ENCODE peak calls at places on chromosome 18, in ten cellular contexts. V is fibroblast of lung; J is heart left ventricle; Z is cardiac fibroblast; H is cardiac muscle cell; P is effector memory CD4-positive, alpha-beta T cell; G is pancreas; O is aorta; U is neural progenitor cell; E is PC-9. I is an unnamed sample.

GRCh38 chr18:7370375-7370774 is 139.5 kb downstream of the LRRC30 start:
- DNase-seq in V (no peak), J (peak), Z (peak), H (peak), P (no peak), G (no peak), O (no peak), U (no peak), E (no peak), I (no peak)

GRCh38 chr18:7901657-7902056 is 334.5 kb downstream of the PTPRM start:
- DNase-seq in V (peak), J (no peak), Z (no peak), H (no peak), P (no peak), G (no peak), O (no peak), U (no peak), E (no peak), I (no peak)

GRCh38 chr18:47050468-47050867 is 15.0 kb upstream of the ELOA2 start:
- DNase-seq in V (peak), J (no peak), Z (peak), H (peak), P (no peak), G (no peak), O (no peak), U (peak), E (peak), I (peak)

GRCh38 chr18:4603955-4604354 is 148.8 kb upstream of the DLGAP1 start:
- DNase-seq in V (no peak), J (no peak), Z (no peak), H (no peak), P (no peak), G (no peak), O (no peak), U (peak), E (no peak), I (no peak)

GRCh38 chr18:37385846-37386435 is 179.7 kb downstream of the CELF4 start:
- DNase-seq in V (peak), J (no peak), Z (peak), H (peak), P (no peak), G (no peak), O (no peak), U (peak), E (no peak), I (peak)

GRCh38 chr18:59265246-59266018 is 7.8 kb downstream of the RAX start:
- DNase-seq in V (no peak), J (no peak), Z (no peak), H (peak), P (no peak), G (no peak), O (no peak), U (peak), E (no peak), I (no peak)

GRCh38 chr18:55488473-55488872 is 99.5 kb downstream of the TCF4 start:
- DNase-seq in V (no peak), J (no peak), Z (no peak), H (no peak), P (no peak), G (no peak), O (no peak), U (peak), E (no peak), I (no peak)

GRCh38 chr18:73296686-73297085 is 428.9 kb upstream of the NETO1 start:
- DNase-seq in V (no peak), J (no peak), Z (no peak), H (no peak), P (no peak), G (no peak), O (no peak), U (no peak), E (peak), I (peak)

GRCh38 chr18:56747032-56747658 is 96.0 kb downstream of the WDR7 start:
- DNase-seq in V (no peak), J (no peak), Z (no peak), H (no peak), P (no peak), G (no peak), O (no peak), U (no peak), E (no peak), I (no peak)

GRCh38 chr18:12306752-12307151 is 1.3 kb upstream of the TUBB6 start:
- DNase-seq in V (no peak), J (no peak), Z (no peak), H (no peak), P (no peak), G (no peak), O (no peak), U (no peak), E (no peak), I (no peak)

GRCh38 chr18:46720092-46720491 is 36.8 kb downstream of the ST8SIA5 start:
- DNase-seq in V (no peak), J (no peak), Z (no peak), H (no peak), P (no peak), G (no peak), O (no peak), U (no peak), E (no peak), I (no peak)

GRCh38 chr18:10259934-10260333 is 194.5 kb upstream of the APCDD1 start:
- DNase-seq in V (peak), J (no peak), Z (no peak), H (no peak), P (no peak), G (no peak), O (no peak), U (no peak), E (no peak), I (no peak)

GRCh38 chr18:13629841-13630747 is 96.3 kb downstream of the FAM210A start:
- DNase-seq in V (peak), J (peak), Z (peak), H (peak), P (no peak), G (no peak), O (no peak), U (peak), E (peak), I (no peak)

GRCh38 chr18:60047556-60047955 is 147.8 kb downstream of the PMAIP1 start:
- DNase-seq in V (no peak), J (no peak), Z (no peak), H (no peak), P (no peak), G (no peak), O (no peak), U (no peak), E (no peak), I (no peak)

GRCh38 chr18:3525870-3526420 is 76.0 kb downstream of the TGIF1 start:
- DNase-seq in V (no peak), J (no peak), Z (no peak), H (peak), P (peak), G (no peak), O (no peak), U (no peak), E (no peak), I (no peak)

GRCh38 chr18:43680096-43680495 is 402.8 kb upstream of the SYT4 start:
- DNase-seq in V (peak), J (no peak), Z (no peak), H (no peak), P (no peak), G (no peak), O (no peak), U (no peak), E (no peak), I (no peak)

GRCh38 chr18:11719050-11719449 is 30.0 kb downstream of the GNAL start:
- DNase-seq in V (no peak), J (no peak), Z (no peak), H (no peak), P (no peak), G (no peak), O (no peak), U (no peak), E (no peak), I (no peak)

GRCh38 chr18:47560693-47561092 is 309.2 kb upstream of the SKOR2 start:
- DNase-seq in V (no peak), J (no peak), Z (no peak), H (no peak), P (no peak), G (no peak), O (no peak), U (peak), E (no peak), I (no peak)

GRCh38 chr18:23998811-23999210 is 15.7 kb upstream of the TTC39C start:
- DNase-seq in V (no peak), J (no peak), Z (no peak), H (no peak), P (no peak), G (no peak), O (no peak), U (no peak), E (peak), I (peak)

GRCh38 chr18:42534313-42534712 is 579.3 kb downstream of the PIK3C3 start:
- DNase-seq in V (no peak), J (no peak), Z (no peak), H (no peak), P (no peak), G (no peak), O (no peak), U (no peak), E (no peak), I (no peak)

GRCh38 chr18:68560128-68560527 is 154.8 kb downstream of the TMX3 start:
- DNase-seq in V (no peak), J (no peak), Z (no peak), H (no peak), P (no peak), G (no peak), O (no peak), U (no peak), E (no peak), I (no peak)

GRCh38 chr18:26225022-26225693 is 1.1 kb upstream of the TAF4B start:
- DNase-seq in V (no peak), J (no peak), Z (no peak), H (no peak), P (no peak), G (no peak), O (no peak), U (peak), E (no peak), I (no peak)

GRCh38 chr18:77067315-77068061 is 65.1 kb downstream of the MBP start:
- DNase-seq in V (peak), J (peak), Z (peak), H (peak), P (peak), G (no peak), O (peak), U (no peak), E (peak), I (no peak)

GRCh38 chr18:21904856-21905255 is 164.3 kb downstream of the MIB1 start:
- DNase-seq in V (no peak), J (no peak), Z (no peak), H (peak), P (no peak), G (no peak), O (no peak), U (no peak), E (no peak), I (peak)

GRCh38 chr18:32287249-32287648 is 97.4 kb downstream of the MEP1B start:
- DNase-seq in V (no peak), J (no peak), Z (no peak), H (no peak), P (no peak), G (no peak), O (peak), U (no peak), E (no peak), I (no peak)

GRCh38 chr18:73842795-73843394 is 304.7 kb downstream of the FBXO15 start:
- DNase-seq in V (peak), J (no peak), Z (peak), H (peak), P (no peak), G (no peak), O (no peak), U (peak), E (peak), I (peak)

GRCh38 chr18:10398571-10398970 is 55.9 kb upstream of the APCDD1 start:
- DNase-seq in V (no peak), J (no peak), Z (no peak), H (no peak), P (no peak), G (no peak), O (no peak), U (no peak), E (no peak), I (peak)

GRCh38 chr18:78683191-78684010 is 296.2 kb upstream of the SALL3 start:
- DNase-seq in V (no peak), J (no peak), Z (no peak), H (no peak), P (no peak), G (no peak), O (no peak), U (no peak), E (no peak), I (no peak)

GRCh38 chr18:7982216-7982615 is 415.1 kb downstream of the PTPRM start:
- DNase-seq in V (no peak), J (no peak), Z (no peak), H (no peak), P (no peak), G (no peak), O (no peak), U (no peak), E (no peak), I (no peak)

GRCh38 chr18:42114310-42114943 is 159.4 kb downstream of the PIK3C3 start:
- DNase-seq in V (peak), J (peak), Z (peak), H (peak), P (no peak), G (peak), O (peak), U (peak), E (peak), I (peak)

DNA sequence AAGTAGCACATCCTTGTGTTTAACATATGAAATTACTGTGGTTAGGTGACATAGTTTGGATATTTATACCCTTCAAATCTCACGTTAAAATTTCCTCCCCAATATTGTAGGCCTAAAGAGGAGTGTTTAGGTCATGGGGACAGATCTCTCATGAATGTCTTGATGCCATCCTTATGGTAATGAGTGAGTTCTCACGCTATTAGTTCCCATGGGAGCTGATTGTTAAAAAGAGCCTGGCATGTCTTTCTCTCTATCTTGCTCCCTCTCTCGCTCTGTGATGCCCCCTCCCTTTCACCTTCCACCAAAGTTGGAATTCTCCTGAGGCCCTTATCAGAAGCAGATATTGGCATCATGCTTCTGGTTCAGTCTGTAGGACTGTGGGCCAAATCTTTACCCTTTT is 660.1 kb downstream of the ADCYAP1 start:
- DNase-seq in V (no peak), J (no peak), Z (no peak), H (no peak), P (no peak), G (no peak), O (no peak), U (no peak), E (no peak), I (no peak)
- H3K4me3 ChIP-seq in V (no peak), J (no peak), Z (no peak), H (no peak), P (no peak), G (no peak), O (no peak), U (no peak), E (no peak), I (no peak)

GRCh38 chr18:48977914-48978313 is 27.1 kb upstream of the SMAD7 start:
- DNase-seq in V (no peak), J (no peak), Z (no peak), H (no peak), P (no peak), G (no peak), O (peak), U (no peak), E (no peak), I (no peak)

GRCh38 chr18:48975817-48976649 is 25.3 kb upstream of the SMAD7 start:
- DNase-seq in V (peak), J (peak), Z (peak), H (peak), P (peak), G (peak), O (peak), U (peak), E (peak), I (no peak)

GRCh38 chr18:48982269-48982668 is 31.5 kb upstream of the SMAD7 start:
- DNase-seq in V (no peak), J (no peak), Z (no peak), H (no peak), P (no peak), G (no peak), O (no peak), U (no peak), E (no peak), I (no peak)

GRCh38 chr18:48983793-48984437 is 33.1 kb upstream of the SMAD7 start:
- DNase-seq in V (no peak), J (peak), Z (no peak), H (peak), P (no peak), G (no peak), O (no peak), U (no peak), E (no peak), I (no peak)

GRCh38 chr18:48979944-48980890 is 29.5 kb upstream of the SMAD7 start:
- DNase-seq in V (no peak), J (no peak), Z (no peak), H (peak), P (no peak), G (no peak), O (no peak), U (no peak), E (no peak), I (no peak)
- H3K4me3 ChIP-seq in V (no peak), J (no peak), Z (no peak), H (no peak), P (no peak), G (no peak), O (no peak), U (no peak), E (no peak), I (no peak)

DNA sequence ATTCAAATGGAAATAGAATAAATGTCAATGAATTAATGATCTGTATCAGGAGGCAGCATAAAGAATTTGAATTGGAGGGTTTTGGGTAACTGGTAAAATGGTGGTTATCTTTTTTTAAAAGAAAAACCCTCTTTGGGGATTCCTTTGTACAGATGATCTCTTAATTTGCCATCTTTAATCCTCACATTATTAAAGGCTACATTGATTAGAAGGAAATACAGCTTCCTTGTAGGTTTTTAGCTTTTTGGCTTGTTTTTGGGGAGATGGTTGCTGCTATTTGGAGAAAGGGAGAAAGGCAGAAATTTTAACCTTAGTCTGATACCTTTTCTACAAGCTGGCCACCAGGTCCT is 600 bp upstream of the MAPRE2 start:
- DNase-seq in V (no peak), J (no peak), Z (no peak), H (no peak), P (no peak), G (no peak), O (no peak), U (no peak), E (no peak), I (no peak)
- H3K4me3 ChIP-seq in V (peak), J (no peak), Z (no peak), H (peak), P (peak), G (peak), O (peak), U (peak), E (peak), I (peak)

GRCh38 chr18:62987859-62988258 is 272.5 kb downstream of the PHLPP1 start:
- DNase-seq in V (no peak), J (no peak), Z (no peak), H (no peak), P (no peak), G (no peak), O (no peak), U (no peak), E (no peak), I (no peak)

GRCh38 chr18:62986490-62986889 is 271.1 kb downstream of the PHLPP1 start:
- DNase-seq in V (no peak), J (no peak), Z (no peak), H (no peak), P (no peak), G (no peak), O (no peak), U (no peak), E (no peak), I (no peak)

GRCh38 chr18:62989195-62989594 is 273.9 kb downstream of the PHLPP1 start:
- DNase-seq in V (no peak), J (no peak), Z (no peak), H (no peak), P (no peak), G (no peak), O (no peak), U (no peak), E (no peak), I (no peak)

GRCh38 chr18:62987035-62987830 is 271.9 kb downstream of the PHLPP1 start:
- DNase-seq in V (no peak), J (no peak), Z (no peak), H (no peak), P (no peak), G (no peak), O (no peak), U (no peak), E (no peak), I (no peak)

GRCh38 chr18:62988467-62988866 is 273.1 kb downstream of the PHLPP1 start:
- DNase-seq in V (no peak), J (no peak), Z (no peak), H (peak), P (no peak), G (no peak), O (no peak), U (no peak), E (no peak), I (no peak)
- H3K4me3 ChIP-seq in V (no peak), J (no peak), Z (no peak), H (no peak), P (no peak), G (no peak), O (no peak), U (no peak), E (no peak), I (no peak)

DNA sequence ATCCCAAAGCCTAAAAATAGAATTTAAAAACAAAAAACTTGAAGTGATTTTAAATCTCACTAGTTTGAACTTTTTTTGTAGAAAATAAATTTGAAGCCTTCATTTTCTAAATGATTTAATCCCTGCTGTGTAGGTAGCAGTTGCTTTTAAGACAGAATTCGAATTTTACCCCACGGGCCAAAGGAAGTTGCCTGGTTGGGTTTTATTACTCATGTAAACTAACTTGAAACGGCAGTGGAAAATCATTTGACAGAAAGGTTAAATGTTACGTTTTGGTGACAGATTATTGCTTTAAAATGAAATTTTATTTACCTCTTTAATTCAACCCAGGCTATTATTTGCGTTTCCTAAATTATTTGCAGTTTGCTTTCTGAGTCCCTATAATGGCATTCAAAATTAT is 2.0 kb downstream of the MAPRE2 start:
- DNase-seq in V (no peak), J (no peak), Z (no peak), H (no peak), P (no peak), G (no peak), O (no peak), U (no peak), E (no peak), I (no peak)
- H3K4me3 ChIP-seq in V (peak), J (no peak), Z (no peak), H (no peak), P (peak), G (no peak), O (peak), U (peak), E (no peak), I (no peak)

GRCh38 chr18:27860701-27861107 is 316.2 kb downstream of the CDH2 start:
- DNase-seq in V (peak), J (peak), Z (peak), H (peak), P (no peak), G (no peak), O (no peak), U (no peak), E (no peak), I (no peak)
- H3K4me3 ChIP-seq in V (no peak), J (no peak), Z (no peak), H (no peak), P (no peak), G (no peak), O (no peak), U (no peak), E (no peak), I (no peak)

GRCh38 chr18:70490008-70490933 is 201.4 kb downstream of the SOCS6 start:
- DNase-seq in V (peak), J (no peak), Z (peak), H (peak), P (no peak), G (no peak), O (no peak), U (peak), E (peak), I (peak)
- H3K4me3 ChIP-seq in V (peak), J (no peak), Z (no peak), H (no peak), P (no peak), G (no peak), O (no peak), U (no peak), E (no peak), I (no peak)

DNA sequence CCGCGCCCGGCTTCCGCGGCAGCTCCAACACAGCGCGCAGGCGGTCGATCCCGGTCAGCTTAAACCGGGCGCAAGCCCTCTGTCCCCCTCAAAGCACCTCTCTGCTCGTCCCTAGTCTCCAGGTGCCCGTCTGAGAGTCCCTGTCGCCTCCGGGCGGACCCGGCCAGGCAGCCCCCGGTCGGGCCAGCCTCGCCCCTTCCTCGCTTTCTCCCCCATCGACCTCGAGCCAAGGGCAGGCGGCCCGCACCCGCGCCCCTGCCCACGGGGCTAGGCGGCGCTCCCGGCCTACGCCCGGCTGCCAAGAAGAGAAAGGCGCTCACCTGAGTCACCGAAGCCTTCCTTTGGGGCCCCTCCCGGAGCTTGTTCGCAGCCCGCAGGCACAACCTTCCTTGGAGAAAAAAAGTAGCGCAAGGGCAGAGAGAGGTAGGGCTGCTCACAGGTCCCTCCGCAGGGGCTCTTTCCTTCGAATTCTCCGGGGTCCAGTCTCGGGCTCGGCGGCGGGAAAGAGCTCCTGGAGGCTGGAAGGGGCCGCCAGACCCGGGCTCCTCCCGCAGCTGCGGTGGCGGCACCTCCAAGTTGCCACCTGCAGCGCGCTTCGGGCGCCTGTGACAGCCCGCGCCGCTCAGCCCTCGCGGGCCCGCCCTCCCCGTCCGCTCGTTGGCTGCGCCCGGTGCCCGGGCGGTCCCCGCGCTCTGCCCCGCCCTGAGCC is 86.4 kb upstream of the EPB41L3 start:
- DNase-seq in V (no peak), J (peak), Z (peak), H (peak), P (no peak), G (peak), O (peak), U (peak), E (no peak), I (no peak)
- H3K4me3 ChIP-seq in V (no peak), J (peak), Z (peak), H (peak), P (no peak), G (peak), O (no peak), U (peak), E (no peak), I (no peak)